ENCODE peak calls at places on chromosomes 13 and 19, in nine cellular contexts. C, E, N, H, P, Y, J, I and X are unnamed samples.
A peak's percentile ranks its signal among the peaks of the same experiment; 100 is the strongest.

GRCh38 chr13:96994030-96994848 is at the start of gene OXGR1:
- DNase-seq in E (peak; percentile 15), Y (no peak), H (peak; percentile 12), C (no peak), P (no peak), J (no peak), N (no peak), I (no peak), X (no peak)

GRCh38 chr13:35923347-35923746 is 207.8 kb downstream of the DCLK1 start:
- DNase-seq in P (no peak), E (peak; percentile 79), H (no peak), C (no peak), I (peak; percentile 54), Y (no peak), J (peak; percentile 35), N (no peak), X (no peak)

GRCh38 chr13:79281335-79281734 is 124.7 kb downstream of the RBM26 start:
- DNase-seq in H (no peak), I (no peak), E (no peak), J (no peak), C (no peak), Y (no peak), P (no peak), N (no peak), X (peak; percentile 79)

GRCh38 chr13:26051231-26052135 is at the start of gene SHISA2:
- DNase-seq in P (no peak), I (peak; percentile 79), Y (no peak), H (peak; percentile 30), E (peak; percentile 90), C (peak; percentile 33), J (no peak), N (peak; percentile 53), X (no peak)

GRCh38 chr13:96431044-96431581 is 341.2 kb downstream of the HS6ST3 start:
- DNase-seq in H (no peak), N (no peak), I (no peak), C (no peak), Y (no peak), P (no peak), E (no peak), J (no peak), X (no peak)

GRCh38 chr13:39600766-39601165 is 2.2 kb downstream of the LHFPL6 start:
- DNase-seq in P (no peak), J (peak; percentile 37), E (peak; percentile 19), N (no peak), C (no peak), H (peak; percentile 23), Y (no peak), I (peak; percentile 56), X (no peak)

GRCh38 chr13:94195715-94196114 is 283.8 kb downstream of the DCT start:
- DNase-seq in I (peak; percentile 98), Y (no peak), N (no peak), H (no peak), C (no peak), E (peak; percentile 57), J (peak; percentile 89), P (no peak), X (no peak)

GRCh38 chr19:55353803-55354697 is 469 bp downstream of the COX6B2 start:
- DNase-seq in E (peak; percentile 91), C (peak; percentile 59), I (peak; percentile 61), H (no peak), N (no peak), P (no peak), J (peak; percentile 57), Y (no peak), X (peak; percentile 28)

GRCh38 chr19:17243340-17243853 is 2.3 kb downstream of the NR2F6 start:
- DNase-seq in P (no peak), I (no peak), H (no peak), N (no peak), C (no peak), J (no peak), Y (no peak), E (no peak), X (no peak)

GRCh38 chr13:23688336-23688735 is 118.1 kb downstream of the TNFRSF19 start:
- DNase-seq in I (no peak), Y (no peak), E (no peak), N (no peak), P (no peak), J (no peak), H (no peak), C (no peak), X (no peak)

GRCh38 chr19:10552596-10553053 is 8.9 kb downstream of the ATG4D start:
- DNase-seq in E (peak; percentile 39), Y (no peak), H (no peak), C (no peak), I (peak; percentile 37), J (no peak), P (no peak), N (no peak), X (no peak)

GRCh38 chr13:99063952-99064351 is 86.1 kb upstream of the DOCK9 start:
- DNase-seq in H (no peak), J (no peak), Y (no peak), C (no peak), N (no peak), I (peak; percentile 55), E (no peak), P (no peak), X (no peak)

GRCh38 chr13:72648513-72649065 is 78.8 kb downstream of the MZT1 start:
- DNase-seq in H (no peak), P (no peak), I (peak; percentile 10), N (no peak), C (no peak), Y (no peak), J (no peak), E (no peak), X (no peak)

GRCh38 chr13:30971575-30971974 is 39.1 kb downstream of the TEX26 start:
- DNase-seq in N (no peak), J (peak; percentile 34), P (no peak), C (no peak), E (no peak), H (no peak), I (peak; percentile 37), Y (no peak), X (no peak)

GRCh38 chr13:44309771-44310767 is 63.6 kb upstream of the SERP2 start:
- DNase-seq in N (no peak), P (no peak), I (no peak), C (no peak), Y (no peak), E (no peak), J (no peak), H (no peak), X (no peak)

GRCh38 chr19:35155441-35155840 is 906 bp downstream of the FXYD5 start:
- DNase-seq in J (no peak), H (no peak), C (no peak), E (peak; percentile 26), I (no peak), N (no peak), Y (no peak), P (no peak), X (no peak)

GRCh38 chr19:4577020-4577782 is 17.7 kb upstream of the SEMA6B start:
- DNase-seq in N (no peak), Y (no peak), E (no peak), C (no peak), J (no peak), I (peak; percentile 39), H (no peak), P (no peak), X (no peak)

GRCh38 chr13:33006646-33007045 is 9.6 kb upstream of the KL start:
- DNase-seq in C (no peak), N (no peak), I (no peak), Y (no peak), H (no peak), P (no peak), J (no peak), E (no peak), X (no peak)

GRCh38 chr19:19528721-19529490 is at the start of gene YJEFN3:
- DNase-seq in H (no peak), E (no peak), C (no peak), Y (peak; percentile 83), N (no peak), I (peak; percentile 70), J (no peak), P (no peak), X (no peak)

GRCh38 chr13:111398196-111398595 is 77.8 kb downstream of the TEX29 start:
- DNase-seq in J (no peak), C (no peak), N (no peak), H (no peak), Y (no peak), E (no peak), I (no peak), P (no peak), X (no peak)

GRCh38 chr13:79799466-79799865 is 318.5 kb downstream of the NDFIP2 start:
- DNase-seq in I (no peak), H (no peak), Y (no peak), N (no peak), P (no peak), E (no peak), C (no peak), J (peak; percentile 42), X (no peak)